ENCODE peak calls at places on chromosomes 5 and 9, in four cellular contexts. One of them, this sample, is unnamed.

GRCh38 chr5:111734013-111734412 is 23.0 kb downstream of the NREP start:
- DNase-seq in astrocyte of the spinal cord: peak
- DNase-seq in heart right ventricle: no peak
- DNase-seq in foreskin fibroblast: peak
- DNase-seq in this sample: no peak

GRCh38 chr9:127927457-127928231 is 2.9 kb downstream of the PIP5KL1 start:
- DNase-seq in astrocyte of the spinal cord: no peak
- DNase-seq in heart right ventricle: no peak
- DNase-seq in foreskin fibroblast: no peak
- DNase-seq in this sample: no peak

GRCh38 chr5:125269926-125270325 is 523.5 kb upstream of the ZNF608 start:
- DNase-seq in astrocyte of the spinal cord: no peak
- DNase-seq in heart right ventricle: no peak
- DNase-seq in foreskin fibroblast: no peak
- DNase-seq in this sample: no peak

GRCh38 chr9:69785757-69786156 is 25.9 kb upstream of the PTAR1 start:
- DNase-seq in astrocyte of the spinal cord: peak
- DNase-seq in heart right ventricle: no peak
- DNase-seq in foreskin fibroblast: peak
- DNase-seq in this sample: no peak

GRCh38 chr5:39356263-39356662 is 8.0 kb downstream of the C9 start:
- DNase-seq in astrocyte of the spinal cord: no peak
- DNase-seq in heart right ventricle: no peak
- DNase-seq in foreskin fibroblast: no peak
- DNase-seq in this sample: no peak

GRCh38 chr9:126435105-126435504 is 108.5 kb downstream of the MVB12B start:
- DNase-seq in astrocyte of the spinal cord: no peak
- DNase-seq in heart right ventricle: no peak
- DNase-seq in foreskin fibroblast: no peak
- DNase-seq in this sample: no peak

GRCh38 chr5:14400611-14401010 is 181.0 kb upstream of the OTULINL start:
- DNase-seq in astrocyte of the spinal cord: no peak
- DNase-seq in heart right ventricle: no peak
- DNase-seq in foreskin fibroblast: no peak
- DNase-seq in this sample: no peak

GRCh38 chr9:130629443-130630090 is 34.8 kb upstream of the PRDM12 start:
- DNase-seq in astrocyte of the spinal cord: no peak
- DNase-seq in heart right ventricle: peak
- DNase-seq in foreskin fibroblast: no peak
- DNase-seq in this sample: no peak

GRCh38 chr5:134736173-134736812 is 2.1 kb upstream of the CAMLG start:
- DNase-seq in astrocyte of the spinal cord: no peak
- DNase-seq in heart right ventricle: no peak
- DNase-seq in foreskin fibroblast: no peak
- DNase-seq in this sample: no peak

GRCh38 chr9:125317704-125318103 is 56.1 kb downstream of the GAPVD1 start:
- DNase-seq in astrocyte of the spinal cord: no peak
- DNase-seq in heart right ventricle: no peak
- DNase-seq in foreskin fibroblast: no peak
- DNase-seq in this sample: no peak

DNA sequence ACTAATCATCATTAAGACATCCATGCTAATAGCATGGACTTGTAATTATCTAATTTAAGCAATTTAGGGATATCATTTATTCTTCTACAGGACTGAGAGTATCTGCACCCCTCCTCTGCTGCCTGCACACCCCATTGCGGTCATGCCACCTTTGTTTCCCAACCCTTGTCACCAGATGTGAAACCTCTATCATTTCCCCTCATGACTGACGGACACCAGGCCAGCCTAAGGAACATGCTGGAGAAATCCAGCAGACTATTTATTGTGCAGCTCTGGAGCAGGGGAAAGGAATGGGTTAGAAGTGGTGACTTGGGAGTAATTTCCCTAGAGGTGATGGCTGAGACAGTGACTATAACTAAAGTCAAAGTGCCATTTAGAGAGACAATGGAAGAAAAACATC is 40.7 kb downstream of the UGCG start:
- DNase-seq in astrocyte of the spinal cord: no peak
- DNase-seq in heart right ventricle: no peak
- DNase-seq in foreskin fibroblast: no peak
- DNase-seq in this sample: no peak
- TF ChIP-seq CTCF in astrocyte of the spinal cord: no peak
- TF ChIP-seq CTCF in heart right ventricle: no peak
- TF ChIP-seq CTCF in foreskin fibroblast: no peak
- TF ChIP-seq CTCF in this sample: no peak

GRCh38 chr9:112921549-112921948 is 30.9 kb upstream of the SLC46A2 start:
- DNase-seq in astrocyte of the spinal cord: peak
- DNase-seq in heart right ventricle: no peak
- DNase-seq in foreskin fibroblast: peak
- DNase-seq in this sample: peak

DNA sequence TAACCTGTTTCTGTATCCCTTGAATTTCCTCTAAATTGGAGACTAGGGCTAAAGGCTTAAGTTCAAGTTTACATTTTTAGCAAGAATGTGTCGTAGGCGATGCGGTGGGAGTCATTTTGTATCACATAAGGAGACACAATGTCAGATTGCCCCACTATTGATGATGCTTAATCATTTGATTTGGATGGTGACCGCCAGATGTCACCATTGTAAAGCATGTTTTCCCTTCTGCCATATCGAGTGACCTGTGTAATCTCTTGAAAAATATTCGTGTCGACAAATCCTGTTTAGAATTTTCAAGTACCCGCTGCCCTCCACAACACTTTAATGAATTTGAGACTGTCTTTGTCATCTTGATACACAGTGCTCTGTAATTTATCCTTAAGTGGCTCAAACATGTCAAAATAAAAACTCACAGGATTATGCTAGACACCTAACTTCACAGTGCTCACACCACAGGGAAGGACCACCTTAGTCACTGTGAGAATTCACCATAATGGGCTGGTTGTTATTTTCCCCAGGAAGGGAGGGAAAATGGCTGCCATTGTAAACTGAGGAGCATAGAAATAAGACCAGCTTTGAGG is 34.5 kb upstream of the SLC46A2 start:
- DNase-seq in astrocyte of the spinal cord: peak
- DNase-seq in heart right ventricle: no peak
- DNase-seq in foreskin fibroblast: peak
- DNase-seq in this sample: peak
- TF ChIP-seq CTCF in astrocyte of the spinal cord: peak
- TF ChIP-seq CTCF in heart right ventricle: no peak
- TF ChIP-seq CTCF in foreskin fibroblast: peak
- TF ChIP-seq CTCF in this sample: peak

GRCh38 chr9:122075135-122076030 is 17.7 kb downstream of the TTLL11 start:
- DNase-seq in astrocyte of the spinal cord: no peak
- DNase-seq in heart right ventricle: no peak
- DNase-seq in foreskin fibroblast: peak
- DNase-seq in this sample: no peak

GRCh38 chr9:122078557-122078956 is 14.6 kb downstream of the TTLL11 start:
- DNase-seq in astrocyte of the spinal cord: no peak
- DNase-seq in heart right ventricle: no peak
- DNase-seq in foreskin fibroblast: no peak
- DNase-seq in this sample: no peak

GRCh38 chr9:122076117-122076516 is 17.0 kb downstream of the TTLL11 start:
- DNase-seq in astrocyte of the spinal cord: no peak
- DNase-seq in heart right ventricle: no peak
- DNase-seq in foreskin fibroblast: no peak
- DNase-seq in this sample: no peak

GRCh38 chr9:122080986-122081385 is 12.1 kb downstream of the TTLL11 start:
- DNase-seq in astrocyte of the spinal cord: peak
- DNase-seq in heart right ventricle: no peak
- DNase-seq in foreskin fibroblast: no peak
- DNase-seq in this sample: no peak

DNA sequence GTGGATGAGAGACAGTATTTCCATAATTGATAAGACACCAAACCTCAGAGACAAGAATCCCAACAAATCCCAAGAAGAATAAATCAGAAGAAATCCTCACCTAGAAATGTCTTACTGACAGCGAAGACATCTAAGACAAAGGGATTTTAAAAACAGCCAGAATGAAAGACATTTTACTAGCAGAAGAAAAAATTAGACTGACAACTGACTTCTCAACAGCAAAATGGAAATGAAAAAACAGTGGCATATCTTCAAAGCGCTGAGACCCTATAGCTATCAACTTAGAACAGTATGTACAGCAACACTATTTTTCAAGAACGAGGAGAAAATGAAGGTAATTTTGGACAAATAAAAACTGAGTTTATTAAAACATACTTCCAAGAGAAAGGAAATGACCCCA is 16.3 kb downstream of the TTLL11 start:
- DNase-seq in astrocyte of the spinal cord: no peak
- DNase-seq in heart right ventricle: no peak
- DNase-seq in foreskin fibroblast: no peak
- DNase-seq in this sample: no peak
- TF ChIP-seq CTCF in astrocyte of the spinal cord: no peak
- TF ChIP-seq CTCF in heart right ventricle: no peak
- TF ChIP-seq CTCF in foreskin fibroblast: no peak
- TF ChIP-seq CTCF in this sample: no peak

GRCh38 chr5:151027961-151028479 is 7.6 kb downstream of the GPX3 start:
- DNase-seq in astrocyte of the spinal cord: no peak
- DNase-seq in heart right ventricle: no peak
- DNase-seq in foreskin fibroblast: no peak
- DNase-seq in this sample: no peak
- TF ChIP-seq CTCF in astrocyte of the spinal cord: no peak
- TF ChIP-seq CTCF in heart right ventricle: no peak
- TF ChIP-seq CTCF in foreskin fibroblast: no peak
- TF ChIP-seq CTCF in this sample: no peak